ENCODE peak calls at places on chromosome 21, in six cellular contexts. One of them, this sample, is unnamed.

GRCh38 chr21:15706686-15707085 is 23.1 kb upstream of the USP25 start:
- DNase-seq in NB4: peak
- DNase-seq in DMS79 treated with DMSO at 0.1 percent for 48 hours: no peak
- DNase-seq in aorta: no peak
- DNase-seq in anterior cingulate cortex: no peak
- DNase-seq in stimulated activated CD4-positive, alpha-beta T cell treated with anti-CD3 and anti-CD28 coated beads, Interleukin-1b, Interleukin-23, amount 100 ng/mL, for 24 hours: no peak
- DNase-seq in this sample: no peak

GRCh38 chr21:44758141-44758561 is 43.5 kb downstream of the UBE2G2 start:
- DNase-seq in NB4: no peak
- DNase-seq in DMS79 treated with DMSO at 0.1 percent for 48 hours: no peak
- DNase-seq in aorta: no peak
- DNase-seq in anterior cingulate cortex: no peak
- DNase-seq in stimulated activated CD4-positive, alpha-beta T cell treated with anti-CD3 and anti-CD28 coated beads, Interleukin-1b, Interleukin-23, amount 100 ng/mL, for 24 hours: no peak
- DNase-seq in this sample: no peak

GRCh38 chr21:33026299-33026858 is 644 bp downstream of the OLIG2 start:
- DNase-seq in NB4: peak
- DNase-seq in DMS79 treated with DMSO at 0.1 percent for 48 hours: no peak
- DNase-seq in aorta: no peak
- DNase-seq in anterior cingulate cortex: no peak
- DNase-seq in stimulated activated CD4-positive, alpha-beta T cell treated with anti-CD3 and anti-CD28 coated beads, Interleukin-1b, Interleukin-23, amount 100 ng/mL, for 24 hours: no peak
- DNase-seq in this sample: no peak

GRCh38 chr21:25313891-25314646 is 293.2 kb downstream of the MRPL39 start:
- DNase-seq in NB4: peak
- DNase-seq in DMS79 treated with DMSO at 0.1 percent for 48 hours: no peak
- DNase-seq in aorta: no peak
- DNase-seq in anterior cingulate cortex: no peak
- DNase-seq in stimulated activated CD4-positive, alpha-beta T cell treated with anti-CD3 and anti-CD28 coated beads, Interleukin-1b, Interleukin-23, amount 100 ng/mL, for 24 hours: no peak
- DNase-seq in this sample: peak

GRCh38 chr21:39314155-39315027 is 959 bp upstream of the BRWD1 start:
- DNase-seq in NB4: peak
- DNase-seq in DMS79 treated with DMSO at 0.1 percent for 48 hours: peak
- DNase-seq in aorta: peak
- DNase-seq in anterior cingulate cortex: peak
- DNase-seq in stimulated activated CD4-positive, alpha-beta T cell treated with anti-CD3 and anti-CD28 coated beads, Interleukin-1b, Interleukin-23, amount 100 ng/mL, for 24 hours: peak
- DNase-seq in this sample: peak

GRCh38 chr21:36261459-36261858 is 58.5 kb upstream of the MORC3 start:
- DNase-seq in NB4: no peak
- DNase-seq in DMS79 treated with DMSO at 0.1 percent for 48 hours: no peak
- DNase-seq in aorta: no peak
- DNase-seq in anterior cingulate cortex: no peak
- DNase-seq in stimulated activated CD4-positive, alpha-beta T cell treated with anti-CD3 and anti-CD28 coated beads, Interleukin-1b, Interleukin-23, amount 100 ng/mL, for 24 hours: no peak
- DNase-seq in this sample: no peak

GRCh38 chr21:44989538-44989888 is 49.7 kb downstream of the SLX9 start:
- DNase-seq in NB4: no peak
- DNase-seq in DMS79 treated with DMSO at 0.1 percent for 48 hours: no peak
- DNase-seq in aorta: peak
- DNase-seq in anterior cingulate cortex: no peak
- DNase-seq in stimulated activated CD4-positive, alpha-beta T cell treated with anti-CD3 and anti-CD28 coated beads, Interleukin-1b, Interleukin-23, amount 100 ng/mL, for 24 hours: no peak
- DNase-seq in this sample: no peak

GRCh38 chr21:46559291-46559983 is 45.4 kb downstream of the S100B start:
- DNase-seq in NB4: no peak
- DNase-seq in DMS79 treated with DMSO at 0.1 percent for 48 hours: no peak
- DNase-seq in aorta: no peak
- DNase-seq in anterior cingulate cortex: peak
- DNase-seq in stimulated activated CD4-positive, alpha-beta T cell treated with anti-CD3 and anti-CD28 coated beads, Interleukin-1b, Interleukin-23, amount 100 ng/mL, for 24 hours: peak
- DNase-seq in this sample: no peak

GRCh38 chr21:34021726-34022125 is 51.7 kb upstream of the MRPS6 start:
- DNase-seq in NB4: no peak
- DNase-seq in DMS79 treated with DMSO at 0.1 percent for 48 hours: no peak
- DNase-seq in aorta: no peak
- DNase-seq in anterior cingulate cortex: no peak
- DNase-seq in stimulated activated CD4-positive, alpha-beta T cell treated with anti-CD3 and anti-CD28 coated beads, Interleukin-1b, Interleukin-23, amount 100 ng/mL, for 24 hours: no peak
- DNase-seq in this sample: no peak

GRCh38 chr21:9753943-9754342 is 767.4 kb upstream of the TPTE start:
- DNase-seq in NB4: no peak
- DNase-seq in DMS79 treated with DMSO at 0.1 percent for 48 hours: no peak
- DNase-seq in aorta: no peak
- DNase-seq in anterior cingulate cortex: no peak
- DNase-seq in stimulated activated CD4-positive, alpha-beta T cell treated with anti-CD3 and anti-CD28 coated beads, Interleukin-1b, Interleukin-23, amount 100 ng/mL, for 24 hours: no peak
- DNase-seq in this sample: no peak

GRCh38 chr21:33660406-33660805 is 18.1 kb downstream of the ITSN1 start:
- DNase-seq in NB4: no peak
- DNase-seq in DMS79 treated with DMSO at 0.1 percent for 48 hours: no peak
- DNase-seq in aorta: no peak
- DNase-seq in anterior cingulate cortex: no peak
- DNase-seq in stimulated activated CD4-positive, alpha-beta T cell treated with anti-CD3 and anti-CD28 coated beads, Interleukin-1b, Interleukin-23, amount 100 ng/mL, for 24 hours: no peak
- DNase-seq in this sample: no peak

GRCh38 chr21:45248893-45249381 is 38.8 kb downstream of the POFUT2 start:
- DNase-seq in NB4: no peak
- DNase-seq in DMS79 treated with DMSO at 0.1 percent for 48 hours: peak
- DNase-seq in aorta: peak
- DNase-seq in anterior cingulate cortex: peak
- DNase-seq in stimulated activated CD4-positive, alpha-beta T cell treated with anti-CD3 and anti-CD28 coated beads, Interleukin-1b, Interleukin-23, amount 100 ng/mL, for 24 hours: no peak
- DNase-seq in this sample: peak

GRCh38 chr21:45288441-45288841 is 746 bp upstream of the POFUT2 start:
- DNase-seq in NB4: no peak
- DNase-seq in DMS79 treated with DMSO at 0.1 percent for 48 hours: peak
- DNase-seq in aorta: no peak
- DNase-seq in anterior cingulate cortex: no peak
- DNase-seq in stimulated activated CD4-positive, alpha-beta T cell treated with anti-CD3 and anti-CD28 coated beads, Interleukin-1b, Interleukin-23, amount 100 ng/mL, for 24 hours: no peak
- DNase-seq in this sample: no peak